ENCODE peak calls at places on chromosomes 7 and 10, in four cellular contexts. I is fibroblast of lung, T is aorta, A is lower lobe of right lung. Z is an unnamed sample.

GRCh38 chr7:69880848-69881247 is 282.6 kb downstream of the AUTS2 start:
- DNase-seq in I (no peak), T (no peak), A (no peak), Z (no peak)

GRCh38 chr7:12637819-12638592 is 49.4 kb upstream of the ARL4A start:
- DNase-seq in I (no peak), T (no peak), A (no peak), Z (no peak)

GRCh38 chr7:12685550-12685949 is 1.9 kb upstream of the ARL4A start:
- DNase-seq in I (peak; percentile 45), T (no peak), A (no peak), Z (no peak)

GRCh38 chr7:41824284-41824683 is 121.4 kb upstream of the INHBA start:
- DNase-seq in I (peak; percentile 50), T (no peak), A (no peak), Z (no peak)

GRCh38 chr7:47517821-47518480 is 64.0 kb downstream of the TNS3 start:
- DNase-seq in I (no peak), T (no peak), A (no peak), Z (no peak)

GRCh38 chr7:129376076-129376777 is 58.0 kb upstream of the STRIP2 start:
- DNase-seq in I (peak; percentile 13), T (no peak), A (no peak), Z (no peak)

GRCh38 chr7:38541440-38541839 is 89.7 kb downstream of the AMPH start:
- DNase-seq in I (no peak), T (no peak), A (no peak), Z (no peak)

GRCh38 chr10:13633689-13634088 is 46.9 kb downstream of the PRPF18 start:
- DNase-seq in I (no peak), T (no peak), A (no peak), Z (peak; percentile 89)

GRCh38 chr10:33095867-33096479 is 137.9 kb upstream of the ITGB1 start:
- DNase-seq in I (no peak), T (no peak), A (no peak), Z (no peak)

GRCh38 chr7:7157177-7157886 is 25.0 kb upstream of the C1GALT1 start:
- DNase-seq in I (peak; percentile 93), T (peak; percentile 47), A (no peak), Z (no peak)

GRCh38 chr7:136053689-136054485 is 76.7 kb upstream of the MTPN start:
- DNase-seq in I (no peak), T (no peak), A (no peak), Z (no peak)

GRCh38 chr10:21528452-21529235 is 3.2 kb upstream of the SKIDA1 start:
- DNase-seq in I (peak; percentile 76), T (no peak), A (no peak), Z (no peak)

GRCh38 chr7:130941322-130942210 is 207.6 kb upstream of the KLF14 start:
- DNase-seq in I (peak; percentile 84), T (no peak), A (peak; percentile 69), Z (peak; percentile 79)

GRCh38 chr7:128982105-128982504 is 44.4 kb downstream of the IRF5 start:
- DNase-seq in I (no peak), T (no peak), A (no peak), Z (no peak)

GRCh38 chr7:81013036-81013435 is 94.2 kb upstream of the SEMA3C start:
- DNase-seq in I (peak; percentile 63), T (no peak), A (no peak), Z (no peak)

GRCh38 chr10:33365871-33366411 is 31.5 kb upstream of the NRP1 start:
- DNase-seq in I (peak; percentile 99), T (no peak), A (no peak), Z (no peak)

GRCh38 chr10:47285381-47286115 is 14.4 kb upstream of the GDF10 start:
- DNase-seq in I (no peak), T (no peak), A (no peak), Z (no peak)

GRCh38 chr7:30157217-30157616 is 22.4 kb downstream of the MTURN start:
- DNase-seq in I (no peak), T (no peak), A (no peak), Z (no peak)

GRCh38 chr10:125023862-125024495 is 82.1 kb downstream of the ZRANB1 start:
- DNase-seq in I (no peak), T (peak; percentile 67), A (peak; percentile 47), Z (peak; percentile 78)
- H3K4me1 ChIP-seq in I (peaks cover 12% of the 10 kb centered on the region), T (no peaks in the 10 kb centered on the region), A (peaks cover 35% of the 10 kb centered on the region), Z (peaks cover 77% of the 10 kb centered on the region)

DNA sequence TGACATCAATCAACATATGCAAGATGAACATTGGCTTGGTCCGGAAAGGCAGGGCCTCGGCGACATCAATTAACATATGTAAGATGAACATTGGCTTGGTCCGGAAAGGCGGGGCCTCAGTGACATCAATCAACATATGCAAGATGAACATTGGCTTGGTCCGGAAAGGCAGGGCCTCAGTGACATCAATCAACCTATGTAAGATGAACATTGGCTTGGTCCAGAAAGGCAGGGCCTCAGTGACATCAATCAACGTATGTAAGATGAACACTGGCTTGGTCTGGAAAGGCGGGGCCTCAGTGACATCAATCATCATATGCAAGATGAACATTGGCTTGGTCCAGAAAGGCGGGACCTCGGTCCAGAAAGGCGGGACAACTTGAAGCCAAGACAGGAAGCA is 43.4 kb upstream of the EN2 start:
- DNase-seq in I (no peak), T (no peak), A (no peak), Z (no peak)
- H3K27me3 ChIP-seq in I (no peaks in the 10 kb centered on the region), T (no peaks in the 10 kb centered on the region), A (peaks cover 38% of the 10 kb centered on the region), Z (peaks cover 13% of the 10 kb centered on the region)

DNA sequence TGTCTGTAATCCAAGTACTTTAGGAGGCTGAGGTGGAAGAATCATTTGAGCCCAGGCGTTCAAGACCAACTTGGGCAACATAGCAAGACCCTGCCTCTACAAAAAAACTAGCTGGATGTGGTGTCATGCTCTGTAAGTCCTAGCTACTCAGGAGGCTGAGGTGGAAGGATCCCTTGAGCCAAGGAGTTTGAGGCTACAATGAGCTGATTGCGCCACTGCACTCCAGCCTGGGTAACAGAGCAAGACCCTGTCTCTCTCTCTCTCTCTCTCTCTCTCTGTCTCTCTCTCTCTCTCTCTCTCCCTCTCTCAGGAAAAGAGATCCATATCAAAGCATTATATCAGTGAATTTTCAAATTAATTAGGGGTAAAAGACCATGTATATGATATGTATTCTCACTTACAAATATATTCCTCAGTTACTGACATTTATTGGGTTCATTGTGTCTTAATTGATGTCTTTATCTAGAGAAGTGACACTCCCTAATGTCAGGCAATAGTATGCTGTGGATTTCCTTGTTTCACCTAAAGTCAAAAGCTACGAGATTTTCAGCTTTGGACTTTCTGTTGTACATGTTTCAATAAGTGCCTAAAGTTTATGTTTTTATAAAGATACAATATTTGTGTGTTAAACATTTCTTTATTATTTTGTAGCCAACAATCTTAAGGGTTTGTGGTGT is 76.7 kb downstream of the SHH start:
- DNase-seq in I (no peak), T (no peak), A (no peak), Z (no peak)
- H3K4me1 ChIP-seq in I (no peaks in the 10 kb centered on the region), T (no peaks in the 10 kb centered on the region), A (peaks cover 6% of the 10 kb centered on the region), Z (peaks cover 8% of the 10 kb centered on the region)

GRCh38 chr7:132176719-132177118 is 399.6 kb downstream of the PLXNA4 start:
- DNase-seq in I (no peak), T (no peak), A (no peak), Z (no peak)

GRCh38 chr7:132169730-132170129 is 406.5 kb downstream of the PLXNA4 start:
- DNase-seq in I (no peak), T (no peak), A (no peak), Z (no peak)

GRCh38 chr7:132168239-132168638 is 408.0 kb downstream of the PLXNA4 start:
- DNase-seq in I (no peak), T (no peak), A (no peak), Z (no peak)

DNA sequence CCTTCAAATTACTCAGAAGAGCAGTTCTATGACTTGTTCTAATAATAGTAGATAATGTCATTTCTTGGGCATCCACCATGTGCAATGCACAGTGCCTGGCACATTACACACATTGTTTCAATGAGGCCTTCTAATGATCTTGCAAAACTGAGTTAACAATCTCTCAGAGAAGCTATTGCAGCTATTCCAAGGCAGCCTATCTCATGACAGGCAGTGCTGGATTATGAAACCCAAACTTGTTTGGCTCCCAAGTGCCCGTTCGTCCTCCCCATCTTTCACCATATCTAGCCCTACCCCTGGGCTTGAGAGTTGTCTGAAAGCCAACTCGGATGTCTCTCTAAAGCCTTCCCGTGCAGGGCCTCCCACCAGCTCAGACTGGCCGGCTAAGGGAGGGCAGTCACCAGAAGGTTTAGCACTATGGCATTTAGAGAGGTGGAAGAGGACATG is 405.1 kb downstream of the PLXNA4 start:
- DNase-seq in I (no peak), T (no peak), A (no peak), Z (no peak)
- H3K27me3 ChIP-seq in I (no peaks in the 10 kb centered on the region), T (no peaks in the 10 kb centered on the region), A (no peaks in the 10 kb centered on the region), Z (peaks cover 1% of the 10 kb centered on the region)

GRCh38 chr7:102039706-102040105 is 222.3 kb downstream of the CUX1 start:
- DNase-seq in I (no peak), T (no peak), A (no peak), Z (no peak)
- H3K4me1 ChIP-seq in I (peaks cover 6% of the 10 kb centered on the region), T (no peaks in the 10 kb centered on the region), A (no peaks in the 10 kb centered on the region), Z (peaks cover 2% of the 10 kb centered on the region)

DNA sequence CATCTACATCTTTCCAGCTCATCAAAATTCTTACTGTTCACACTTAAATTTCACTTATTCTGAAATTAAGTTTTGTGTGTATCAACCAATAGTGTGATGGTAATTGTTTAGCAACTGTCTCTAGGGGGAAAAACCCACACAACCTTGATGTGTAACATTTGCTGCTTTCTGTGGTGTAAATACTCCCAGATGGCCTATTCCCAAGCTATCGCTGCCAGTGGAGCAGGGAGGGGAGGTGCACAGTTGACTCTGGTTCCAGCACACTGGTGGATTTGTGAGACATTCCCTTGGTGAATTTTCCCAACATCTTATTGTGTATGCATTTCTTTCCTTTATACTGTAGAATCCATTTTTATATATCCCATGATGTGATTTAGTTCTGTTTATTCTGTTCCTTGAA is 275.9 kb upstream of the SHH start:
- DNase-seq in I (no peak), T (no peak), A (no peak), Z (no peak)
- H3K27me3 ChIP-seq in I (no peaks in the 10 kb centered on the region), T (no peaks in the 10 kb centered on the region), A (no peaks in the 10 kb centered on the region), Z (peaks cover 3% of the 10 kb centered on the region)

DNA sequence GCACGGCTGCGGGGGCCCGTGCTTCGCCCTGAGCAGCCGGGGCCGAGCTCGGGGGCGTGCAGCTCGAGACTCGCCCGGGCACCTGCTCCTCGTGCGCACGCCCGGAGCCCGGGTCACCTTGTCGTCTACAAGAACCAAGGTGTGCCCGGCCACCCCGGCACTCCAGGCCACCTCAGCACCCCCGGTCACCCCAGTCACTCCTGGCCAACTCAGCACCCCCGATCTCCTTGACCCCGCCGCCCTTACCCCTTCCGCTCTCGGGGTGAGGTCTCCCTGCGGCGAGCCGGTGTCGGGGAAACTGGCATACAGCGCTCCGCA is 268 bp upstream of the IGFBP3 start:
- DNase-seq in I (no peak), T (peak; percentile 53), A (no peak), Z (no peak)
- H3K4me1 ChIP-seq in I (peaks cover 13% of the 10 kb centered on the region), T (peaks cover 4% of the 10 kb centered on the region), A (peaks cover 27% of the 10 kb centered on the region), Z (peaks cover 16% of the 10 kb centered on the region)

GRCh38 chr7:155261031-155261985 is 36.4 kb upstream of the INSIG1 start:
- DNase-seq in I (no peak), T (no peak), A (no peak), Z (no peak)
- H3K27me3 ChIP-seq in I (peaks cover 9% of the 10 kb centered on the region), T (no peaks in the 10 kb centered on the region), A (peaks cover 23% of the 10 kb centered on the region), Z (no peaks in the 10 kb centered on the region)

Z was measured in psoas muscle.